ENCODE peak calls at places on chromosomes 3 and 15, in six cellular contexts. G is endothelial cell of umbilical vein, A is astrocyte, R is aorta, S is uterus, H is GM12865. K is an unnamed sample.

GRCh38 chr3:134312072-134312872 is 61.6 kb upstream of the RYK start:
- DNase-seq in G (no peak), H (peak), S (no peak), A (peak), R (peak), K (peak)

GRCh38 chr3:118239253-118239652 is 795.4 kb downstream of the IGSF11 start:
- DNase-seq in S (no peak), A (no peak), H (no peak), R (no peak), G (no peak), K (no peak)

GRCh38 chr3:171417813-171418212 is 42.4 kb downstream of the TNIK start:
- DNase-seq in H (no peak), R (no peak), A (peak), S (no peak), G (peak), K (no peak)

GRCh38 chr15:78306176-78306774 is 6.9 kb upstream of the SKIC8 start:
- DNase-seq in A (peak), S (no peak), R (no peak), H (no peak), G (no peak), K (no peak)

GRCh38 chr3:197520311-197521276 is 35.2 kb downstream of the BDH1 start:
- DNase-seq in S (no peak), R (peak), H (no peak), G (no peak), A (peak), K (no peak)

GRCh38 chr3:163543558-163544189 is 1534.6 kb downstream of the SI start:
- DNase-seq in S (no peak), H (no peak), G (no peak), A (no peak), R (no peak), K (no peak)

GRCh38 chr3:183478501-183478900 is 50.1 kb upstream of the MCF2L2 start:
- DNase-seq in G (no peak), H (no peak), A (no peak), S (no peak), R (no peak), K (peak)

GRCh38 chr15:87527875-87528274 is 728.7 kb downstream of the NTRK3 start:
- DNase-seq in A (no peak), S (no peak), H (no peak), R (no peak), G (no peak), K (no peak)

GRCh38 chr15:25514522-25514921 is 75.7 kb upstream of the UBE3A start:
- DNase-seq in A (no peak), S (no peak), G (no peak), R (no peak), H (no peak), K (no peak)

GRCh38 chr3:11591401-11592266 is 52.1 kb downstream of the VGLL4 start:
- DNase-seq in H (no peak), S (peak), G (peak), R (no peak), A (peak), K (no peak)

GRCh38 chr3:196406806-196407470 is 25.3 kb downstream of the UBXN7 start:
- DNase-seq in R (no peak), A (peak), G (no peak), S (no peak), H (no peak), K (no peak)

GRCh38 chr15:66480267-66480666 is 17.3 kb downstream of the SNAPC5 start:
- DNase-seq in G (no peak), A (no peak), R (no peak), H (no peak), S (no peak), K (no peak)

GRCh38 chr3:128725547-128725931 is 444 bp upstream of the RAB7A start:
- DNase-seq in H (no peak), A (no peak), S (no peak), G (no peak), R (no peak), K (no peak)

GRCh38 chr15:63504979-63505841 is 817 bp downstream of the USP3 start:
- DNase-seq in S (peak), H (peak), A (peak), R (peak), G (peak), K (peak)

GRCh38 chr3:175075269-175075668 is 216.1 kb downstream of the NAALADL2 start:
- DNase-seq in H (no peak), R (no peak), G (no peak), A (peak), S (no peak), K (no peak)

GRCh38 chr15:74692327-74692726 is 3.5 kb downstream of the EDC3 start:
- DNase-seq in R (no peak), A (no peak), S (no peak), H (no peak), G (no peak), K (no peak)

GRCh38 chr15:74696398-74696729 is 540 bp upstream of the EDC3 start:
- DNase-seq in S (no peak), H (no peak), G (no peak), R (no peak), A (no peak), K (no peak)

GRCh38 chr15:74695597-74696397 is at the start of gene EDC3:
- DNase-seq in G (peak), R (peak), S (peak), A (peak), H (peak), K (peak)

GRCh38 chr15:74696808-74697207 is 984 bp upstream of the EDC3 start:
- DNase-seq in S (no peak), R (no peak), G (no peak), H (no peak), A (no peak), K (no peak)
- H3K4me3 ChIP-seq in S (peak), R (peak), G (no peak), H (peak), A (peak), K (peak)

GRCh38 chr15:22881739-22882440 is 43.4 kb downstream of the NIPA2 start:
- DNase-seq in H (no peak), R (no peak), G (no peak), A (no peak), S (no peak), K (peak)
- H3K4me3 ChIP-seq in H (no peak), R (no peak), G (no peak), A (no peak), S (no peak), K (no peak)

GRCh38 chr3:111668912-111669488 is 73.9 kb upstream of the ZBED2 start:
- DNase-seq in H (peak), G (peak), S (no peak), A (peak), R (no peak), K (no peak)

GRCh38 chr3:111668321-111668720 is 73.2 kb upstream of the ZBED2 start:
- DNase-seq in H (no peak), A (no peak), G (no peak), R (no peak), S (no peak), K (no peak)

GRCh38 chr3:111666041-111666735 is 71.0 kb upstream of the ZBED2 start:
- DNase-seq in R (no peak), H (no peak), S (no peak), A (no peak), G (no peak), K (no peak)

GRCh38 chr3:111667170-111667569 is 72.0 kb upstream of the ZBED2 start:
- DNase-seq in R (no peak), A (no peak), G (no peak), S (no peak), H (no peak), K (no peak)

GRCh38 chr3:111667621-111668239 is 72.6 kb upstream of the ZBED2 start:
- DNase-seq in G (peak), H (peak), A (no peak), R (no peak), S (peak), K (no peak)
- H3K4me3 ChIP-seq in G (no peak), H (no peak), A (no peak), R (no peak), S (no peak), K (no peak)

GRCh38 chr3:173301647-173302046 is 95.9 kb upstream of the NLGN1 start:
- DNase-seq in S (no peak), H (no peak), A (no peak), G (no peak), R (no peak), K (no peak)

DNA sequence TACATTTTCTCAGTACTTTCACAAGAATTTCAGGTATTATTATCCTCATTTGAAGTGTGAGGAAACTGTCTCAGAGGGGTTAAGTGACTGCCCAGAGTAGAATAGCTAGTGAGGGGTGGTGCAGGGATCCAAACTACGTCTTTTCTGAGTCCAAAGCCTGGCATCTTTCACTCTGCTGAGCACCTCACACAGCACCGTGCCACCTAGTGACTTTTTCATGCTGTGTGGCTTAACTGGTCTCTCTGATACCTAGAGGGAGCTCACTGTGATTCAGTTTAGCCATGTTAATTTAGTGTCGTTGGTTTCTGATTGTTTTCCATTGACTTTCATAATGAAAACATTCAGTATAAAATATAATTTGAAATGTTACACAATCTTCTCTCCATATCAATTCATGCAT is 91.4 kb upstream of the NLGN1 start:
- DNase-seq in S (no peak), H (no peak), R (no peak), A (no peak), G (no peak), K (no peak)
- H3K4me3 ChIP-seq in S (no peak), H (no peak), R (no peak), A (no peak), G (no peak), K (no peak)

K was measured in suprapubic skin.